ENCODE peak calls at places on chromosomes 11 and 22, in nine cellular contexts. L is right lobe of liver; W is stimulated activated naive CD8-positive, alpha-beta T cell treated with anti-CD3 and anti-CD28 coated beads, Interleukin-15, Interleukin-2, amounts not matched to agents 100 U/mL and 50 U/mL, for 24 hours; S is left cardiac atrium; V is right cardiac atrium; C is Right ventricle myocardium inferior; D is activated CD4-positive, CD25-positive, alpha-beta regulatory T cell treated with anti-CD3 and anti-CD28 coated beads, Interleukin-2, amount 50 U/mL, for 24 hours; P is activated T-cell treated with anti-CD3 and anti-CD28 coated beads, Interleukin-2, amount 50 U/mL, for 4 hours; F is T-cell. Z is an unnamed sample.

GRCh38 chr11:69002743-69003231 is 10.3 kb downstream of the MRGPRF start:
- ATAC-seq in L (no peak), W (no peak), S (no peak), V (no peak), C (no peak), D (no peak), P (no peak), F (no peak), Z (no peak)

GRCh38 chr22:21985214-21985613 is 2.6 kb upstream of the TOP3B start:
- ATAC-seq in L (no peak), W (no peak), S (no peak), V (no peak), C (no peak), D (no peak), P (no peak), F (no peak), Z (no peak)

GRCh38 chr11:64643927-64644326 is 52.9 kb downstream of the SLC22A12 start:
- ATAC-seq in L (no peak), W (no peak), S (no peak), V (no peak), C (no peak), D (no peak), P (peak), F (no peak), Z (no peak)

GRCh38 chr11:91527380-91528030 is 697.1 kb upstream of the FAT3 start:
- ATAC-seq in L (no peak), W (no peak), S (no peak), V (no peak), C (no peak), D (no peak), P (no peak), F (no peak), Z (no peak)

GRCh38 chr22:38109391-38110000 is 988 bp downstream of the BAIAP2L2 start:
- ATAC-seq in L (no peak), W (no peak), S (no peak), V (no peak), C (no peak), D (no peak), P (no peak), F (peak), Z (no peak)

GRCh38 chr11:73236879-73237278 is 18.8 kb downstream of the P2RY2 start:
- ATAC-seq in L (peak), W (peak), S (peak), V (peak), C (peak), D (no peak), P (no peak), F (no peak), Z (peak)

GRCh38 chr22:41770715-41771452 is 29.6 kb upstream of the CCDC134 start:
- ATAC-seq in L (no peak), W (no peak), S (no peak), V (no peak), C (no peak), D (peak), P (peak), F (no peak), Z (no peak)

GRCh38 chr22:30636226-30637077 is 871 bp downstream of the SLC35E4 start:
- ATAC-seq in L (peak), W (no peak), S (peak), V (no peak), C (no peak), D (no peak), P (peak), F (no peak), Z (no peak)

Z was measured in stimulated activated memory B cell treated with anti-CD40 and anti-IgM and Interleukin-4, amounts not matched to agents 10 μg/mL and 1 μg/mL and 100 μg/mL, for 72 hours.